ENCODE peak calls at places on chromosomes 13 and 19, in five cellular contexts. One of them, this sample, is unnamed.

GRCh38 chr13:43905435-43906031 is 25.8 kb downstream of the LACC1 start:
- DNase-seq in Peyer's patch: no peak
- DNase-seq in heart left ventricle: no peak
- DNase-seq in upper lobe of left lung: no peak
- DNase-seq in A549: no peak
- DNase-seq in this sample: no peak

GRCh38 chr19:10289167-10289835 is 451 bp upstream of the ICAM5 start:
- DNase-seq in Peyer's patch: peak
- DNase-seq in heart left ventricle: no peak
- DNase-seq in upper lobe of left lung: peak
- DNase-seq in A549: no peak
- DNase-seq in this sample: peak

GRCh38 chr19:30498707-30499106 is 126.5 kb downstream of the ZNF536 start:
- DNase-seq in Peyer's patch: peak
- DNase-seq in heart left ventricle: no peak
- DNase-seq in upper lobe of left lung: no peak
- DNase-seq in A549: no peak
- DNase-seq in this sample: no peak

GRCh38 chr13:109275390-109275789 is 511.0 kb downstream of the IRS2 start:
- DNase-seq in Peyer's patch: no peak
- DNase-seq in heart left ventricle: no peak
- DNase-seq in upper lobe of left lung: no peak
- DNase-seq in A549: no peak
- DNase-seq in this sample: no peak

GRCh38 chr13:95447766-95448165 is 104.8 kb upstream of the CLDN10 start:
- DNase-seq in Peyer's patch: no peak
- DNase-seq in heart left ventricle: no peak
- DNase-seq in upper lobe of left lung: no peak
- DNase-seq in A549: no peak
- DNase-seq in this sample: no peak

GRCh38 chr13:51241720-51242119 is 19.5 kb downstream of the FAM124A start:
- DNase-seq in Peyer's patch: no peak
- DNase-seq in heart left ventricle: no peak
- DNase-seq in upper lobe of left lung: peak
- DNase-seq in A549: no peak
- DNase-seq in this sample: no peak

GRCh38 chr19:36097036-36097435 is 13.9 kb upstream of the OVOL3 start:
- DNase-seq in Peyer's patch: no peak
- DNase-seq in heart left ventricle: no peak
- DNase-seq in upper lobe of left lung: no peak
- DNase-seq in A549: no peak
- DNase-seq in this sample: no peak

GRCh38 chr13:79525051-79525450 is 44.1 kb downstream of the NDFIP2 start:
- DNase-seq in Peyer's patch: no peak
- DNase-seq in heart left ventricle: no peak
- DNase-seq in upper lobe of left lung: no peak
- DNase-seq in A549: no peak
- DNase-seq in this sample: no peak

GRCh38 chr19:7701654-7702457 is at the start of gene FCER2:
- DNase-seq in Peyer's patch: peak
- DNase-seq in heart left ventricle: no peak
- DNase-seq in upper lobe of left lung: no peak
- DNase-seq in A549: no peak
- DNase-seq in this sample: no peak

GRCh38 chr19:7492142-7493055 is 3.6 kb upstream of the PEX11G start:
- DNase-seq in Peyer's patch: no peak
- DNase-seq in heart left ventricle: no peak
- DNase-seq in upper lobe of left lung: peak
- DNase-seq in A549: no peak
- DNase-seq in this sample: no peak

GRCh38 chr13:77397636-77398035 is 70.7 kb upstream of the MYCBP2 start:
- DNase-seq in Peyer's patch: no peak
- DNase-seq in heart left ventricle: no peak
- DNase-seq in upper lobe of left lung: no peak
- DNase-seq in A549: no peak
- DNase-seq in this sample: no peak

GRCh38 chr13:89514534-89515312 is 1832.8 kb upstream of the MIR17HG start:
- DNase-seq in Peyer's patch: no peak
- DNase-seq in heart left ventricle: no peak
- DNase-seq in upper lobe of left lung: peak
- DNase-seq in A549: peak
- DNase-seq in this sample: no peak

GRCh38 chr13:99995503-99996176 is 14.1 kb downstream of the ZIC2 start:
- DNase-seq in Peyer's patch: no peak
- DNase-seq in heart left ventricle: no peak
- DNase-seq in upper lobe of left lung: no peak
- DNase-seq in A549: no peak
- DNase-seq in this sample: no peak

GRCh38 chr13:22074403-22074802 is 403.5 kb downstream of the FGF9 start:
- DNase-seq in Peyer's patch: no peak
- DNase-seq in heart left ventricle: no peak
- DNase-seq in upper lobe of left lung: no peak
- DNase-seq in A549: no peak
- DNase-seq in this sample: no peak

GRCh38 chr19:56084835-56085536 is 36.1 kb downstream of the ZNF787 start:
- DNase-seq in Peyer's patch: no peak
- DNase-seq in heart left ventricle: no peak
- DNase-seq in upper lobe of left lung: no peak
- DNase-seq in A549: no peak
- DNase-seq in this sample: no peak

GRCh38 chr19:56076413-56076998 is 44.6 kb downstream of the ZNF787 start:
- DNase-seq in Peyer's patch: peak
- DNase-seq in heart left ventricle: no peak
- DNase-seq in upper lobe of left lung: peak
- DNase-seq in A549: peak
- DNase-seq in this sample: no peak

GRCh38 chr19:56079609-56080008 is 41.5 kb downstream of the ZNF787 start:
- DNase-seq in Peyer's patch: no peak
- DNase-seq in heart left ventricle: no peak
- DNase-seq in upper lobe of left lung: no peak
- DNase-seq in A549: no peak
- DNase-seq in this sample: no peak

GRCh38 chr19:56083668-56084067 is 37.4 kb downstream of the ZNF787 start:
- DNase-seq in Peyer's patch: no peak
- DNase-seq in heart left ventricle: no peak
- DNase-seq in upper lobe of left lung: no peak
- DNase-seq in A549: no peak
- DNase-seq in this sample: no peak

GRCh38 chr19:56080669-56081401 is 40.3 kb downstream of the ZNF787 start:
- DNase-seq in Peyer's patch: peak
- DNase-seq in heart left ventricle: peak
- DNase-seq in upper lobe of left lung: peak
- DNase-seq in A549: peak
- DNase-seq in this sample: peak
- TF ChIP-seq POLR2A in Peyer's patch: no peak
- TF ChIP-seq POLR2A in heart left ventricle: no peak
- TF ChIP-seq POLR2A in upper lobe of left lung: no peak
- TF ChIP-seq POLR2A in A549: no peak
- TF ChIP-seq POLR2A in this sample: no peak

DNA sequence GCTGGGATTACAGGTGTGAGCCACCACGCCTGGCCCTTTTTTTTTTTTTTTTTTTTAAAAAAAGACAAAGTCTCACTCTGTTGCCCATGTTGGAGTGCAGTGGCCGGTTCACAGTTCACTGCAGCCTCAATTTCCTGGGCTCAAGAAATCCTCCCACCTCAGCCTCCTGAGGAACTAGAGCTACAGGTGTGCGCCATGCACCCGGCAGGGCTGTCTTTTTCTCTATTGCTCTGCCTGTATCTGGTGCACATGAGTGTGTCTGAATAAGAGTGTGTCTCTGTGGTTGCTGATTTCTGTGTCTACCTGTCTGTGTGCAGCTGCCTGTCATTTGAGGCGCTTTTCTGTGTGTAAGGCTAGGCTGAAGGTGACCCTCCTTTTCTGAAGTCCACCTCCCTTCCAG is 1.6 kb upstream of the PRR12 start:
- DNase-seq in Peyer's patch: no peak
- DNase-seq in heart left ventricle: no peak
- DNase-seq in upper lobe of left lung: no peak
- DNase-seq in A549: no peak
- DNase-seq in this sample: no peak
- TF ChIP-seq CTCF in Peyer's patch: no peak
- TF ChIP-seq CTCF in heart left ventricle: no peak
- TF ChIP-seq CTCF in upper lobe of left lung: no peak
- TF ChIP-seq CTCF in A549: no peak
- TF ChIP-seq CTCF in this sample: no peak

GRCh38 chr19:49470615-49470978 is 3.4 kb upstream of the FLT3LG start:
- DNase-seq in Peyer's patch: no peak
- DNase-seq in heart left ventricle: no peak
- DNase-seq in upper lobe of left lung: no peak
- DNase-seq in A549: no peak
- DNase-seq in this sample: no peak
- TF ChIP-seq POLR2A in Peyer's patch: no peak
- TF ChIP-seq POLR2A in heart left ventricle: no peak
- TF ChIP-seq POLR2A in upper lobe of left lung: no peak
- TF ChIP-seq POLR2A in A549: no peak
- TF ChIP-seq POLR2A in this sample: no peak

GRCh38 chr13:111505175-111505777 is 184.8 kb downstream of the TEX29 start:
- DNase-seq in Peyer's patch: no peak
- DNase-seq in heart left ventricle: no peak
- DNase-seq in upper lobe of left lung: no peak
- DNase-seq in A549: peak
- DNase-seq in this sample: peak
- TF ChIP-seq CTCF in Peyer's patch: no peak
- TF ChIP-seq CTCF in heart left ventricle: no peak
- TF ChIP-seq CTCF in upper lobe of left lung: no peak
- TF ChIP-seq CTCF in A549: peak
- TF ChIP-seq CTCF in this sample: no peak

GRCh38 chr13:40235160-40235796 is 431.2 kb downstream of the FOXO1 start:
- DNase-seq in Peyer's patch: no peak
- DNase-seq in heart left ventricle: no peak
- DNase-seq in upper lobe of left lung: no peak
- DNase-seq in A549: no peak
- DNase-seq in this sample: no peak
- TF ChIP-seq POLR2A in Peyer's patch: no peak
- TF ChIP-seq POLR2A in heart left ventricle: no peak
- TF ChIP-seq POLR2A in upper lobe of left lung: no peak
- TF ChIP-seq POLR2A in A549: no peak
- TF ChIP-seq POLR2A in this sample: no peak

DNA sequence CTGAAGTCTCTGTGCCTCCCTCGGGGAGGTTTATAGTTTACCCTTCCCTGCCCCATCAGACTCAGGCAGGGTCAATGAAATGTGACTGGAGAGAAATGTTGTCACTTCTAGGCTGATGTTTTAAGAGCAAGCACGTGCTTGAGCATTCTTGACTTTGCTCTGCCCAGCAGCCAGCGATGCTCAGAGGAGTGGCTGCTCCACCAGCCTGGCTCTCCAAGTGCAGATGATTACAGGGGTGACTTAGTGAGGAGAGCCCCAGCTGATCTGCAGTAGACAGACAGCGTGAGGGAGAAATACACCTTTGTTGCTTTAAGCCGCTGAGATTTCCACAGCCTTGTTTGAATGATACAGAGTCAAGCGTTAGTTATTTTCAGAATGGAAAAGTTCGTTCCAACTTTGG is 143.7 kb downstream of the OXGR1 start:
- DNase-seq in Peyer's patch: no peak
- DNase-seq in heart left ventricle: no peak
- DNase-seq in upper lobe of left lung: no peak
- DNase-seq in A549: no peak
- DNase-seq in this sample: no peak
- TF ChIP-seq CTCF in Peyer's patch: no peak
- TF ChIP-seq CTCF in heart left ventricle: no peak
- TF ChIP-seq CTCF in upper lobe of left lung: no peak
- TF ChIP-seq CTCF in A549: no peak
- TF ChIP-seq CTCF in this sample: no peak

GRCh38 chr13:20191902-20192469 is 752 bp downstream of the GJB2 start:
- DNase-seq in Peyer's patch: peak
- DNase-seq in heart left ventricle: no peak
- DNase-seq in upper lobe of left lung: peak
- DNase-seq in A549: no peak
- DNase-seq in this sample: no peak
- TF ChIP-seq POLR2A in Peyer's patch: no peak
- TF ChIP-seq POLR2A in heart left ventricle: no peak
- TF ChIP-seq POLR2A in upper lobe of left lung: no peak
- TF ChIP-seq POLR2A in A549: no peak
- TF ChIP-seq POLR2A in this sample: no peak

This sample was measured in lower leg skin.